ENCODE peak calls at places on chromosome 12, in five cellular contexts. T is breast epithelium, R is erythroblast, D is T1000, X is Right ventricle myocardium superior. Y is an unnamed sample.
A peak's percentile ranks its signal among the peaks of the same experiment; 100 is the strongest.

GRCh38 chr12:51974646-51975045 is 23.1 kb downstream of the ACVR1B start:
- DNase-seq in T (no peak), R (no peak), D (no peak), X (no peak), Y (no peak)

GRCh38 chr12:24852420-24852819 is 96.5 kb downstream of the BCAT1 start:
- DNase-seq in T (no peak), R (no peak), D (no peak), X (no peak), Y (no peak)

GRCh38 chr12:124630791-124631313 is 63.4 kb upstream of the NCOR2 start:
- DNase-seq in T (no peak), R (no peak), D (no peak), X (no peak), Y (no peak)

GRCh38 chr12:99110866-99111265 is 465.8 kb downstream of the APAF1 start:
- DNase-seq in T (no peak), R (no peak), D (no peak), X (no peak), Y (no peak)

GRCh38 chr12:103880299-103881142 is 39.5 kb upstream of the NT5DC3 start:
- DNase-seq in T (no peak), R (no peak), D (no peak), X (no peak), Y (no peak)

GRCh38 chr12:102675672-102676071 is 195.3 kb upstream of the IGF1 start:
- DNase-seq in T (no peak), R (no peak), D (no peak), X (no peak), Y (no peak)

GRCh38 chr12:46332260-46332659 is 40.3 kb downstream of the SLC38A2 start:
- DNase-seq in T (no peak), R (no peak), D (no peak), X (no peak), Y (no peak)

GRCh38 chr12:83036847-83037246 is 350.1 kb downstream of the TMTC2 start:
- DNase-seq in T (no peak), R (no peak), D (no peak), X (no peak), Y (no peak)

GRCh38 chr12:13962699-13963098 is 18.7 kb downstream of the GRIN2B start:
- DNase-seq in T (no peak), R (no peak), D (no peak), X (no peak), Y (no peak)

GRCh38 chr12:68749861-68750260 is 3.9 kb downstream of the SLC35E3 start:
- DNase-seq in T (no peak), R (no peak), D (no peak), X (no peak), Y (no peak)

GRCh38 chr12:3553681-3554546 is 62.9 kb downstream of the PRMT8 start:
- DNase-seq in T (peak; percentile 17), R (no peak), D (no peak), X (no peak), Y (no peak)

GRCh38 chr12:24742378-24742777 is 206.5 kb downstream of the BCAT1 start:
- DNase-seq in T (no peak), R (no peak), D (no peak), X (peak; percentile 48), Y (no peak)

GRCh38 chr12:4119157-4119761 is 154.3 kb upstream of the CCND2 start:
- DNase-seq in T (no peak), R (no peak), D (no peak), X (no peak), Y (no peak)

GRCh38 chr12:46269429-46270241 is 792 bp upstream of the SLC38A1 start:
- DNase-seq in T (no peak), R (peak; percentile 36), D (no peak), X (no peak), Y (no peak)

GRCh38 chr12:125142601-125143000 is 77.4 kb downstream of the AACS start:
- DNase-seq in T (no peak), R (no peak), D (no peak), X (no peak), Y (no peak)

GRCh38 chr12:6461401-6462233 is 8.9 kb downstream of the VAMP1 start:
- DNase-seq in T (no peak), R (no peak), D (no peak), X (peak; percentile 64), Y (peak; percentile 85)

GRCh38 chr12:75437564-75437963 is 43.0 kb upstream of the GLIPR1 start:
- DNase-seq in T (no peak), R (no peak), D (no peak), X (no peak), Y (no peak)